ENCODE peak calls at places on chromosomes 5 and 9, in nine cellular contexts. S is lower lobe of right lung; D is H9; U is chondrocyte; V is WTC11; A is CD4-positive, alpha-beta T cell; R is foreskin fibroblast; L is heart right ventricle; K is neural crest cell. Q is an unnamed sample.

GRCh38 chr5:141772281-141772680 is 90.3 kb upstream of the ARAP3 start:
- DNase-seq in S (no peak), D (no peak), U (no peak), V (no peak), A (no peak), R (peak; percentile 47), L (no peak), K (no peak), Q (no peak)

GRCh38 chr5:8650197-8650596 is 781.2 kb downstream of the MTRR start:
- DNase-seq in S (no peak), D (no peak), U (no peak), V (no peak), A (no peak), R (peak; percentile 25), L (no peak), K (no peak), Q (no peak)

GRCh38 chr9:82354260-82354659 is 365.7 kb downstream of the SPATA31D1 start:
- DNase-seq in S (no peak), D (no peak), U (no peak), V (no peak), A (no peak), R (peak; percentile 89), L (no peak), K (no peak), Q (no peak)

GRCh38 chr5:176446884-176447537 is 1.2 kb upstream of the FAF2 start:
- DNase-seq in S (no peak), D (peak; percentile 43), U (no peak), V (peak; percentile 28), A (no peak), R (peak; percentile 28), L (no peak), K (no peak), Q (no peak)

GRCh38 chr9:36332006-36332405 is 68.1 kb downstream of the RNF38 start:
- DNase-seq in S (no peak), D (no peak), U (no peak), V (no peak), A (no peak), R (peak; percentile 19), L (no peak), K (no peak), Q (no peak)

GRCh38 chr9:94030318-94031179 is 53.7 kb upstream of the PTPDC1 start:
- DNase-seq in S (peak; percentile 92), D (peak; percentile 86), U (peak; percentile 91), V (peak; percentile 82), A (peak; percentile 57), R (peak; percentile 95), L (peak; percentile 88), K (peak; percentile 74), Q (peak; percentile 74)

GRCh38 chr5:138459311-138459710 is 6.0 kb upstream of the EGR1 start:
- DNase-seq in S (peak; percentile 59), D (no peak), U (no peak), V (no peak), A (peak; percentile 59), R (no peak), L (peak; percentile 39), K (no peak), Q (peak; percentile 48)

GRCh38 chr5:61332369-61332745 is 299 bp downstream of the ZSWIM6 start:
- DNase-seq in S (peak; percentile 78), D (no peak), U (no peak), V (peak; percentile 40), A (peak; percentile 13), R (peak; percentile 46), L (peak; percentile 56), K (peak; percentile 44), Q (no peak)

GRCh38 chr9:79685576-79685975 is 113.8 kb downstream of the TLE4 start:
- DNase-seq in S (no peak), D (no peak), U (no peak), V (no peak), A (no peak), R (peak; percentile 71), L (no peak), K (no peak), Q (no peak)

GRCh38 chr9:6383551-6384225 is 29.3 kb upstream of the UHRF2 start:
- DNase-seq in S (no peak), D (no peak), U (no peak), V (no peak), A (no peak), R (peak; percentile 83), L (no peak), K (no peak), Q (no peak)
- TF ChIP-seq CTCF in S (no peak), D (no peak), U (no peak), V (no peak), A (no peak), R (no peak), L (no peak), K (no peak), Q (no peak)

GRCh38 chr9:91255327-91255726 is 106.4 kb downstream of the AUH start:
- DNase-seq in S (no peak), D (no peak), U (no peak), V (no peak), A (no peak), R (peak; percentile 77), L (no peak), K (no peak), Q (no peak)
- TF ChIP-seq CTCF in S (no peak), D (no peak), U (no peak), V (no peak), A (no peak), R (no peak), L (no peak), K (no peak), Q (no peak)

GRCh38 chr5:171858303-171858702 is 72.7 kb downstream of the SMIM23 start:
- DNase-seq in S (no peak), D (peak; percentile 65), U (no peak), V (peak; percentile 37), A (no peak), R (no peak), L (no peak), K (no peak), Q (no peak)
- TF ChIP-seq CTCF in S (peak; percentile 25), D (peak; percentile 78), U (peak; percentile 69), V (peak; percentile 57), A (peak; percentile 12), R (peak; percentile 18), L (peak; percentile 38), K (peak; percentile 50), Q (no peak)

DNA sequence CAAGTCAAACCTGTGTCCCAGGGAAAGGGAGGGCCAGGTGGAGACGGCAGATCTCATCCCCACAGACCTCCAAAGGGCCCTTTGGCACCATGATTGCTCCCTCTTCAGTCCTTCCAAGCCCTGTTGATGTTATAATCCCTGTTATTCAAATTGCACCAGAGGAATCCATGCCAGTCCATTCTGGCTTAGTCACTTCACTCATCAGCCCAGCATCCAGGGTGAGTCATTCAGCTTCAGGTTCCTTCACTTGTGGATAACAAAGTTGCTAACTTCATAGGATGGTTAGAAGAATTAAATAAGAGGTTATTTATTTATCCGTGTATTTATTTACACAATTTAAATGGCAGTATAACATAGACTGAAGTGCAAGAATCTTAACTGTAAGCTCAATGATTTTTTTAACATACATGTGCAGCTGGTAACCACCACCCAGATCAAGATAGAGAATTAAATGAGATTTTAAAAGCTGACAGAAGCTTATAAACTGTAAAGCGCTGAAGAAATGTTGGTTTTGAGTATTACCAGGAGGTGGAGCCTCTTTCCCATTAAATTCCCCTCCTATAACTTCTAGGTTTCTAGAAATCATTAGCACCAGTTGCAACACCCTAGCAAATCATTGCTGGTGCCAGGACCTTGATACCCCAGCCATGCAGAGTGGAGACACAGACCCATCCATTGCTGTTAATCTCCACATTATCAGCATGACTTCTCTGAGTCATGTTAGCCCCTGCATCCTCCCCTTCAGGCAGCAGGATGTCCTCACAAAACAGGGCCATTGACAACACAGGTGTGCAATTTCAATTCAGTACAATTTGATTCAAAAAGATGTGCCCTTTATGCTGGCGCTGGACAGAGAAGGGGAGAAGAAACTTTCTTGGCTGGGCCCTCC is 77.4 kb downstream of the SEC61B start:
- DNase-seq in S (no peak), D (no peak), U (no peak), V (no peak), A (no peak), R (peak; percentile 88), L (no peak), K (no peak), Q (no peak)
- TF ChIP-seq CTCF in S (no peak), D (peak; percentile 55), U (peak; percentile 80), V (no peak), A (no peak), R (peak; percentile 25), L (peak; percentile 39), K (peak; percentile 43), Q (no peak)

DNA sequence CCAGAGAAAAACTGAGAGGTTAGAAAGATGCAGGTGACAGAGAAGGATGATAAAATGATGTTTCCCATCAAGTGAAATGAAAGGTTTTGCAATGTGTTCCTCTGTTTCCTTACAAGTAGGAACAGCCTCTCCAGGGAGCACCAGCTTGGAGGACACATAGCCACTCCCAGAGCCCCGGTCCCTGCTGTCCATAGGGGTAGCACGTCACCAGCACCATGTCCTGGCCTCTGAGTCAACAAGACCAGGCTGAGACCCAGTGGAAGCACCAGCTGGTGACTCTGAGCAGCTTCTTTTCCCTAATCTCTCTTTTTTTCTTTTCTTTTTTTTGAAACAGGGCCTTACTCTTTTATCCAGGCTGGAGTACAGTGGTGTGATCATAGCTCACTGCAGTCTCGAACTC is 19.4 kb upstream of the HMCN2 start:
- DNase-seq in S (no peak), D (no peak), U (peak; percentile 47), V (no peak), A (no peak), R (no peak), L (no peak), K (no peak), Q (no peak)
- TF ChIP-seq CTCF in S (no peak), D (no peak), U (no peak), V (no peak), A (no peak), R (no peak), L (no peak), K (no peak), Q (no peak)